ENCODE peak calls at places on chromosomes 12 and 14, in four cellular contexts. B, P, N and L are unnamed samples.

GRCh38 chr14:74563233-74563585 is 48.8 kb downstream of the LTBP2 start:
- DNase-seq in P (no peak), B (no peak), N (no peak), L (no peak)

GRCh38 chr12:96143827-96144226 is 50.3 kb upstream of the ELK3 start:
- DNase-seq in B (no peak), N (no peak), P (no peak), L (no peak)

GRCh38 chr14:61927521-61927920 is 165.3 kb downstream of the SNAPC1 start:
- DNase-seq in B (no peak), P (no peak), N (no peak), L (no peak)

GRCh38 chr12:29207120-29207519 is 58.0 kb downstream of the FAR2 start:
- DNase-seq in N (no peak), B (no peak), P (no peak), L (no peak)

GRCh38 chr14:70515796-70516195 is 19.0 kb downstream of the ADAM20 start:
- DNase-seq in P (no peak), B (no peak), N (no peak), L (no peak)

GRCh38 chr14:22994762-22995275 is 12.5 kb upstream of the AJUBA start:
- DNase-seq in N (no peak), P (no peak), B (no peak), L (no peak)

GRCh38 chr12:6341439-6342139 is at the start of gene TNFRSF1A:
- DNase-seq in B (no peak), N (no peak), P (peak), L (peak)

GRCh38 chr14:102492523-102492910 is 17.1 kb downstream of the ANKRD9 start:
- DNase-seq in N (no peak), P (no peak), B (no peak), L (no peak)

GRCh38 chr12:127284021-127284420 is 982.9 kb upstream of the TMEM132C start:
- DNase-seq in B (no peak), N (no peak), P (no peak), L (no peak)

GRCh38 chr12:100404769-100405407 is 48.0 kb downstream of the SLC17A8 start:
- DNase-seq in B (no peak), P (no peak), N (no peak), L (no peak)

GRCh38 chr14:75990297-75990696 is 4.7 kb downstream of the IFT43 start:
- DNase-seq in N (no peak), B (no peak), P (no peak), L (no peak)

GRCh38 chr12:42759622-42760273 is 170.2 kb upstream of the PRICKLE1 start:
- DNase-seq in B (no peak), P (no peak), N (no peak), L (no peak)

GRCh38 chr14:32150392-32150791 is 51.5 kb upstream of the RNU6-7 start:
- DNase-seq in P (no peak), B (no peak), N (no peak), L (no peak)

GRCh38 chr14:81005540-81006228 is 50.3 kb downstream of the TSHR start:
- DNase-seq in B (no peak), N (no peak), P (no peak), L (no peak)

GRCh38 chr14:64760146-64760755 is 56.0 kb downstream of the PLEKHG3 start:
- DNase-seq in P (no peak), B (no peak), N (no peak), L (peak)

GRCh38 chr12:26058308-26058707 is 66.5 kb downstream of the BHLHE41 start:
- DNase-seq in N (no peak), P (no peak), B (no peak), L (no peak)

GRCh38 chr12:49518914-49519573 is 19.8 kb upstream of the KCNH3 start:
- DNase-seq in N (no peak), P (no peak), B (no peak), L (no peak)

GRCh38 chr12:105393586-105393985 is 63.1 kb downstream of the C12orf75 start:
- DNase-seq in N (no peak), B (no peak), P (no peak), L (no peak)

GRCh38 chr12:15201456-15201855 is 19.8 kb downstream of the RERG start:
- DNase-seq in P (no peak), N (no peak), B (no peak), L (no peak)

GRCh38 chr12:32920506-32921085 is 24.0 kb upstream of the PKP2 start:
- DNase-seq in N (no peak), P (no peak), B (no peak), L (no peak)

GRCh38 chr14:89117017-89117416 is 292.6 kb downstream of the TTC8 start:
- DNase-seq in P (no peak), N (no peak), B (no peak), L (no peak)

GRCh38 chr12:25950329-25951115 is 8.0 kb upstream of the RASSF8 start:
- DNase-seq in N (no peak), P (no peak), B (no peak), L (no peak)

GRCh38 chr12:67014642-67015041 is 254.5 kb upstream of the CAND1 start:
- DNase-seq in B (no peak), P (no peak), N (no peak), L (no peak)

GRCh38 chr12:6752181-6752930 is 585 bp downstream of the MLF2 start:
- DNase-seq in B (no peak), P (no peak), N (no peak), L (no peak)

GRCh38 chr12:128190052-128190451 is 76.9 kb upstream of the TMEM132C start:
- DNase-seq in P (no peak), B (no peak), N (no peak), L (no peak)

GRCh38 chr12:52003016-52003550 is 3.7 kb upstream of the TAMALIN start:
- DNase-seq in B (no peak), P (no peak), N (no peak), L (no peak)

GRCh38 chr12:32106153-32106516 is 512 bp upstream of the BICD1 start:
- DNase-seq in B (no peak), P (no peak), N (no peak), L (no peak)

GRCh38 chr12:5379737-5380496 is 52.0 kb upstream of the NTF3 start:
- DNase-seq in N (no peak), B (no peak), P (no peak), L (no peak)

GRCh38 chr14:52241102-52241793 is 26.2 kb upstream of the PTGDR start:
- DNase-seq in P (no peak), B (no peak), N (no peak), L (no peak)

GRCh38 chr14:71206766-71207371 is 299.6 kb downstream of the PCNX1 start:
- DNase-seq in N (peak), B (no peak), P (no peak), L (no peak)

GRCh38 chr14:69326611-69327010 is 66.7 kb downstream of the GALNT16 start:
- DNase-seq in P (no peak), B (no peak), N (no peak), L (no peak)

GRCh38 chr14:96261772-96262485 is 5.9 kb downstream of the BDKRB1 start:
- DNase-seq in N (no peak), B (no peak), P (no peak), L (no peak)

GRCh38 chr14:74645735-74646134 is 33.7 kb upstream of the LTBP2 start:
- DNase-seq in N (no peak), B (no peak), P (no peak), L (no peak)

GRCh38 chr12:4069046-4070010 is 196.1 kb upstream of the PARP11 start:
- DNase-seq in N (no peak), B (no peak), P (no peak), L (no peak)

GRCh38 chr12:26699237-26699636 is 133.8 kb downstream of the ITPR2 start:
- DNase-seq in N (no peak), P (no peak), B (no peak), L (no peak)

GRCh38 chr12:123949118-123949774 is 23.4 kb downstream of the CCDC92 start:
- DNase-seq in P (no peak), B (no peak), N (no peak), L (no peak)

GRCh38 chr14:69079188-69079742 is 73.7 kb downstream of the DCAF5 start:
- DNase-seq in N (no peak), B (no peak), P (no peak), L (no peak)